ENCODE peak calls at places on chromosomes 1 and 21, in four cellular contexts. E is GM12865, P is OCI-LY7, K is colonic mucosa. U is an unnamed sample.

GRCh38 chr1:83961571-83962295 is 37.2 kb downstream of the TTLL7 start:
- DNase-seq in E (no peak), P (no peak), K (no peak), U (no peak)

GRCh38 chr1:167291539-167292195 is 71.0 kb downstream of the POU2F1 start:
- DNase-seq in E (no peak), P (no peak), K (no peak), U (no peak)

GRCh38 chr1:169486281-169486904 is 649 bp upstream of the SLC19A2 start:
- DNase-seq in E (no peak), P (no peak), K (no peak), U (no peak)

GRCh38 chr1:21510113-21510493 is 880 bp downstream of the ALPL start:
- DNase-seq in E (no peak), P (no peak), K (no peak), U (no peak)

GRCh38 chr1:226674892-226675719 is 64.0 kb downstream of the ITPKB start:
- DNase-seq in E (peak; percentile 92), P (peak; percentile 97), K (peak; percentile 60), U (no peak)

GRCh38 chr1:25610822-25611630 is 5.6 kb upstream of the MAN1C1 start:
- DNase-seq in E (peak; percentile 35), P (peak; percentile 54), K (no peak), U (no peak)

GRCh38 chr1:226149806-226150205 is 36.7 kb downstream of the ACBD3 start:
- DNase-seq in E (no peak), P (peak; percentile 50), K (no peak), U (no peak)

GRCh38 chr1:60857851-60858250 is 224.5 kb upstream of the NFIA start:
- DNase-seq in E (no peak), P (no peak), K (no peak), U (no peak)

GRCh38 chr1:42422672-42423236 is 33.1 kb downstream of the ZMYND12 start:
- DNase-seq in E (no peak), P (no peak), K (no peak), U (no peak)

GRCh38 chr1:156868341-156868740 is 7.7 kb downstream of the NTRK1 start:
- DNase-seq in E (no peak), P (no peak), K (no peak), U (no peak)

GRCh38 chr21:45294509-45295291 is 7.0 kb upstream of the POFUT2 start:
- DNase-seq in E (no peak), P (no peak), K (peak; percentile 61), U (no peak)

GRCh38 chr1:151003175-151003574 is 3.5 kb downstream of the MINDY1 start:
- DNase-seq in E (no peak), P (no peak), K (no peak), U (no peak)

GRCh38 chr21:35410123-35410522 is 361.0 kb upstream of the RUNX1 start:
- DNase-seq in E (no peak), P (no peak), K (no peak), U (no peak)

GRCh38 chr1:51936531-51936930 is 54.0 kb downstream of the RAB3B start:
- DNase-seq in E (no peak), P (no peak), K (no peak), U (no peak)

GRCh38 chr1:40703316-40703715 is 11.8 kb downstream of the NFYC start:
- DNase-seq in E (no peak), P (no peak), K (no peak), U (no peak)

GRCh38 chr1:209854196-209854595 is 26.4 kb downstream of the UTP25 start:
- DNase-seq in E (no peak), P (no peak), K (no peak), U (no peak)

GRCh38 chr1:245085508-245086095 is 69.2 kb upstream of the KIF26B start:
- DNase-seq in E (peak; percentile 51), P (no peak), K (no peak), U (no peak)

GRCh38 chr1:180994262-180994661 is 28.4 kb downstream of the STX6 start:
- DNase-seq in E (no peak), P (no peak), K (no peak), U (no peak)

GRCh38 chr1:54407201-54407956 is 1.2 kb upstream of the SSBP3 start:
- DNase-seq in E (peak; percentile 95), P (peak; percentile 97), K (peak; percentile 85), U (peak; percentile 55)

GRCh38 chr1:104765115-104765514 is 1015.4 kb downstream of the AMY1C start:
- DNase-seq in E (peak; percentile 37), P (no peak), K (no peak), U (no peak)

GRCh38 chr1:104768466-104768865 is 1018.8 kb downstream of the AMY1C start:
- DNase-seq in E (no peak), P (no peak), K (no peak), U (no peak)
- TF ChIP-seq CTCF in E (no peak), P (no peak), K (no peak), U (no peak)

GRCh38 chr1:154992721-154993571 is 440 bp upstream of the LENEP start:
- DNase-seq in E (no peak), P (no peak), K (no peak), U (peak; percentile 56)
- TF ChIP-seq CTCF in E (no peak), P (peak; percentile 45), K (no peak), U (no peak)

DNA sequence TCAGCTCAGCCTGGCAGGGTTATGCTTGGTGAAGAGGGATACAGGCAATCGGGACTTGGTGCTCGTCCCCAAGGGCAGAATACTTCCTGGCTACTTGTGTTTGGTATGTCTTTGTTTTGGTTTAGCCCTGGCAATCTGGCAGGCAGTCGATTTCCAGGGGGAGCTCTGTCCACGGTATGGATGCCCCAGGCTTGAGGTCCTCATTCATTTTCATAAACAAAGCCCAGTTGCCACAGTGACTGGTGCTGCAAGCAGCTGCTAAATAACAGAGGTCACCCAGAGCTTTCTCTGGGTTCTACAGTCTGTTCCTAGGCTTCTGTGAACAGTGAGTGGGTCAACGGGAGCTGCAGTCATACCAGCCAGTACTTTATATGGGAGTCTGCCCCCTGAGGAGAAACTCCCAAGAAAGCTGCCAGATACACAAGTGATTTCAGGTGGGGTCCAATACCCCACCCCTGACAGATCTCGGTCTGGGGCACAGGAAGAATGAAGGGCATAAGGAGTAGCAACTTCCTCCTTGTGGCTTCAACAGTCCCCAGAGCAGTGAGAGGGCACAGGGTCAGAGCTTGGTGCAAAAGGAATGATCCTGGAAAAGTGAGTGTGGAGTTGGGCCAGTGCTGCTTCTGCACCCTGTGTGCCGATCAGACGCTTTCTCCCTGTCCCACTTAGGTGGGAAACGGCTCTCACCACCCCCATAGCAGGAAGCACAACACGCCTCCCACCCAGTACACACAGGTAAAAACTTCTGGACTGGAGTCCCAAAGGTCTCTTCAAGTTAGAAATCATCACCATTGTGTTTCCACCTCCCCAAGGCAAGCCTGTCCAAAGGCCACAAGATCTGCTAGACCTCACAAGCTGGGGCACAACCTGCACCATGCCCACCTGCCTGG is 55.5 kb downstream of the TGFBR3 start:
- DNase-seq in E (no peak), P (no peak), K (peak; percentile 62), U (peak; percentile 81)
- TF ChIP-seq CTCF in E (no peak), P (no peak), K (no peak), U (peak; percentile 13)

DNA sequence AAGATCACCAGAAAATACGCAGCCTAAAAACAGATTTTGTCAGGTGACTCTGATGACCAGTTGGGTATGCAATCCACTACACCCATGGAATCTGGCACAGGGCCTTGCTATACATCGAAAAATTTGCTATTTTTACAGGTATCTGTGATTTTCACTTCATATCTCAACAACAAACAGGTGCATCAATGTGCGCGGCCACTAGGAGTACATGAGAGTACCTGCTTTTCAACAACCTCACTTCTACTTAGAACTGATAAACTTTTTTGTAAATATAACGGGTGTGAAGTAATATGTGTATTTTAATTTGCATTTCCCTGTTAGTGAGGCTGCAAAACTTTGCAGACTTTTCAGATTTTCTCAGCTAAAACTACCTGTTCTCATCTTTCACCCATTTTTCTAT is 80.8 kb downstream of the SLC45A1 start:
- DNase-seq in E (peak; percentile 17), P (peak; percentile 33), K (no peak), U (no peak)
- TF ChIP-seq CTCF in E (no peak), P (peak; percentile 68), K (no peak), U (no peak)

GRCh38 chr1:110320168-110320518 is 19.0 kb upstream of the RBM15 start:
- DNase-seq in E (no peak), P (no peak), K (no peak), U (no peak)

GRCh38 chr1:110321846-110322245 is 17.3 kb upstream of the RBM15 start:
- DNase-seq in E (no peak), P (no peak), K (no peak), U (no peak)

GRCh38 chr1:110318046-110318445 is 21.1 kb upstream of the RBM15 start:
- DNase-seq in E (no peak), P (no peak), K (no peak), U (no peak)

GRCh38 chr1:110321045-110321444 is 18.1 kb upstream of the RBM15 start:
- DNase-seq in E (no peak), P (no peak), K (no peak), U (no peak)

GRCh38 chr1:110319332-110320167 is 19.6 kb upstream of the RBM15 start:
- DNase-seq in E (no peak), P (no peak), K (no peak), U (peak; percentile 13)
- TF ChIP-seq CTCF in E (no peak), P (no peak), K (no peak), U (no peak)

GRCh38 chr21:36567216-36567917 is 87.4 kb upstream of the CLDN14 start:
- DNase-seq in E (no peak), P (no peak), K (no peak), U (no peak)

GRCh38 chr21:36572091-36572490 is 92.2 kb upstream of the CLDN14 start:
- DNase-seq in E (no peak), P (no peak), K (no peak), U (no peak)

GRCh38 chr21:36569511-36569910 is 89.6 kb upstream of the CLDN14 start:
- DNase-seq in E (no peak), P (no peak), K (no peak), U (no peak)

GRCh38 chr21:36575306-36575705 is 95.4 kb upstream of the CLDN14 start:
- DNase-seq in E (no peak), P (no peak), K (no peak), U (no peak)

DNA sequence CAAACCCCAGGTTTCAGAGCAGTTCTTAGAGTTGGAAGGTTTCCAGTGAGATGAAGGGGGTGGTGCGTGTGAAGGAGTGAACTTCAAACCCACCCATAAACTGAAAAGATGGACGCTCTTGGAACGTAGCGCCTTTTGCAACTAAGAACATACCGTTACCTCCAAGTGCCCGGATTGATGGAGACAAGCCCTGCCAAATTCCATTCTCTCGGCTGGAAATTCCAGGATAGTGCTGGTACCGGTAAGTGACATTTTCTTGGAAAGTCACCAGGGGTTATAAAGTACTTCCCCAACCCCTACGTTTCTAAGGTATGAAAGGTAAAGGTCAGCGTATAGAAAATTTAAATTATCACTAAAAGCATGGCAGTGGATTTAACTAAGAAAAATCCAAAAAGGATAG is 91.6 kb upstream of the CLDN14 start:
- DNase-seq in E (no peak), P (no peak), K (no peak), U (no peak)
- TF ChIP-seq CTCF in E (no peak), P (no peak), K (no peak), U (no peak)

GRCh38 chr1:89622895-89623294 is 10.0 kb upstream of the LRRC8C start:
- DNase-seq in E (no peak), P (no peak), K (no peak), U (no peak)
- TF ChIP-seq CTCF in E (no peak), P (no peak), K (no peak), U (no peak)

DNA sequence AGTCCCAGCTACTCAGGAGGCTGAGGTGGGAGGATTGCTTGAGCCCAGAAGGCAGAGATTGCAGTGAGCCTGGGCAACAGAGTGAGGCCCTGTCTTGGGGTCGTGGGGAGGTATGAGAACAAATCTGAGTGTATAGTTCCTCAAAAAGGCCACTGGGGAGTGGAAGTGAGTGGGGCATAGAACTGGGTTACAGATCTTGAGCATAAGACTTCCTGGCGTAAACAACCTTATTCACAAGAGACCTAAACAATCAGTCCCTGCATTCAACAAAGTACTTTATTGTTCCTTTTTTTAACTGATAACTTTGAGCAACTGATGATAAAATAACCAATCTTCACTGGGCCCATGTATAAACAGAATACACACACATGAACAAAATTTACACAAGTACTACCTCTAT is 72.7 kb upstream of the MUTYH start:
- DNase-seq in E (peak; percentile 29), P (peak; percentile 42), K (no peak), U (no peak)
- TF ChIP-seq CTCF in E (no peak), P (peak; percentile 23), K (no peak), U (no peak)